ENCODE peak calls at places on chromosomes 6 and 20, in nine cellular contexts. A is cardiac muscle cell; C is GM04504; D is stimulated activated CD4-positive, alpha-beta T cell treated with anti-CD3 and anti-CD28 coated beads, Interleukin-1b, Interleukin-23, amount 100 ng/mL, for 24 hours; L is NCI-H1436; W is NT2/D1; E is uterus; J is Daoy; V is WERI-Rb-1. M is an unnamed sample.

GRCh38 chr6:5729813-5730212 is 276.9 kb downstream of the NRN1 start:
- DNase-seq in A (no peak), C (no peak), D (no peak), L (no peak), W (no peak), E (no peak), J (no peak), V (peak), M (no peak)

GRCh38 chr20:4569092-4569491 is 152.6 kb upstream of the PRND start:
- DNase-seq in A (no peak), C (no peak), D (no peak), L (no peak), W (no peak), E (no peak), J (no peak), V (no peak), M (no peak)

GRCh38 chr20:50958733-50959542 is at the start of gene MOCS3:
- DNase-seq in A (peak), C (peak), D (peak), L (peak), W (peak), E (peak), J (peak), V (peak), M (peak)

GRCh38 chr6:104855507-104855906 is 4.2 kb downstream of the HACE1 start:
- DNase-seq in A (no peak), C (peak), D (no peak), L (no peak), W (no peak), E (no peak), J (peak), V (no peak), M (peak)

GRCh38 chr6:92967352-92967751 is 452.0 kb downstream of the EPHA7 start:
- DNase-seq in A (no peak), C (no peak), D (no peak), L (no peak), W (no peak), E (no peak), J (no peak), V (no peak), M (no peak)

GRCh38 chr6:53492860-53493634 is 51.9 kb downstream of the GCLC start:
- DNase-seq in A (peak), C (no peak), D (peak), L (peak), W (no peak), E (no peak), J (peak), V (peak), M (peak)

GRCh38 chr6:79710127-79710526 is 79.0 kb downstream of the SH3BGRL2 start:
- DNase-seq in A (no peak), C (no peak), D (no peak), L (no peak), W (no peak), E (no peak), J (no peak), V (no peak), M (no peak)

GRCh38 chr6:148835920-148836441 is 89.2 kb downstream of the UST start:
- DNase-seq in A (no peak), C (peak), D (no peak), L (no peak), W (no peak), E (no peak), J (peak), V (no peak), M (peak)

GRCh38 chr20:37846573-37846972 is 56.4 kb upstream of the VSTM2L start:
- DNase-seq in A (no peak), C (no peak), D (no peak), L (peak), W (peak), E (no peak), J (no peak), V (no peak), M (no peak)

GRCh38 chr20:31851240-31851955 is 6.0 kb upstream of the FOXS1 start:
- DNase-seq in A (no peak), C (no peak), D (no peak), L (no peak), W (no peak), E (no peak), J (no peak), V (no peak), M (no peak)

GRCh38 chr6:150056916-150057315 is 12.0 kb downstream of the ULBP3 start:
- DNase-seq in A (no peak), C (no peak), D (no peak), L (no peak), W (no peak), E (no peak), J (no peak), V (no peak), M (no peak)

GRCh38 chr6:159079367-159079766 is 34.6 kb upstream of the TAGAP start:
- DNase-seq in A (no peak), C (no peak), D (no peak), L (no peak), W (no peak), E (no peak), J (no peak), V (no peak), M (no peak)

GRCh38 chr6:16118825-16119224 is 10.1 kb upstream of the MYLIP start:
- DNase-seq in A (no peak), C (no peak), D (no peak), L (no peak), W (no peak), E (no peak), J (no peak), V (no peak), M (no peak)

GRCh38 chr20:20824924-20825584 is 112.6 kb upstream of the RALGAPA2 start:
- DNase-seq in A (peak), C (no peak), D (peak), L (peak), W (peak), E (peak), J (peak), V (peak), M (peak)

GRCh38 chr6:87794922-87795885 is 93.2 kb upstream of the AKIRIN2 start:
- DNase-seq in A (no peak), C (no peak), D (no peak), L (no peak), W (no peak), E (no peak), J (no peak), V (no peak), M (no peak)

GRCh38 chr20:22536141-22536828 is 48.1 kb downstream of the FOXA2 start:
- DNase-seq in A (no peak), C (no peak), D (no peak), L (no peak), W (no peak), E (no peak), J (no peak), V (no peak), M (no peak)

GRCh38 chr20:3010985-3011723 is 32.3 kb upstream of the GNRH2 start:
- DNase-seq in A (no peak), C (peak), D (no peak), L (no peak), W (no peak), E (no peak), J (peak), V (no peak), M (peak)

GRCh38 chr20:60695223-60695622 is 556.8 kb upstream of the CDH4 start:
- DNase-seq in A (no peak), C (peak), D (no peak), L (no peak), W (no peak), E (no peak), J (peak), V (no peak), M (peak)

GRCh38 chr20:47272893-47273590 is 83.5 kb downstream of the ZMYND8 start:
- DNase-seq in A (peak), C (peak), D (peak), L (peak), W (peak), E (no peak), J (peak), V (peak), M (peak)

GRCh38 chr20:41249371-41249770 is 68.2 kb downstream of the ZHX3 start:
- DNase-seq in A (no peak), C (peak), D (no peak), L (no peak), W (no peak), E (peak), J (peak), V (no peak), M (peak)

GRCh38 chr6:159577564-159577963 is 115.5 kb downstream of the SOD2 start:
- DNase-seq in A (no peak), C (no peak), D (no peak), L (no peak), W (peak), E (no peak), J (peak), V (no peak), M (no peak)

GRCh38 chr6:124393536-124393935 is 568.7 kb upstream of the RNF217 start:
- DNase-seq in A (no peak), C (no peak), D (no peak), L (no peak), W (no peak), E (no peak), J (no peak), V (no peak), M (peak)

GRCh38 chr6:97282238-97282725 is 734 bp downstream of the MMS22L start:
- DNase-seq in A (peak), C (no peak), D (no peak), L (no peak), W (no peak), E (no peak), J (peak), V (no peak), M (peak)

GRCh38 chr6:11083956-11084355 is 9.7 kb upstream of the SMIM13 start:
- DNase-seq in A (no peak), C (no peak), D (no peak), L (no peak), W (no peak), E (no peak), J (no peak), V (peak), M (no peak)

GRCh38 chr6:161272600-161273355 is 1.1 kb downstream of the AGPAT4 start:
- DNase-seq in A (peak), C (peak), D (no peak), L (peak), W (no peak), E (no peak), J (peak), V (no peak), M (peak)

GRCh38 chr6:157629220-157629619 is 193.8 kb upstream of the SNX9 start:
- DNase-seq in A (peak), C (no peak), D (no peak), L (no peak), W (no peak), E (no peak), J (peak), V (no peak), M (no peak)

GRCh38 chr6:30264731-30265130 is 51.5 kb upstream of the TRIM26 start:
- DNase-seq in A (no peak), C (peak), D (no peak), L (no peak), W (no peak), E (no peak), J (no peak), V (no peak), M (peak)

GRCh38 chr6:63391203-63391970 is 71.6 kb upstream of the LGSN start:
- DNase-seq in A (no peak), C (no peak), D (no peak), L (no peak), W (no peak), E (no peak), J (no peak), V (no peak), M (no peak)

GRCh38 chr20:8534368-8534767 is 402.3 kb downstream of the PLCB1 start:
- DNase-seq in A (no peak), C (no peak), D (no peak), L (no peak), W (no peak), E (no peak), J (no peak), V (no peak), M (no peak)

GRCh38 chr20:19806806-19807691 is 49.0 kb downstream of the RIN2 start:
- DNase-seq in A (no peak), C (no peak), D (no peak), L (peak), W (no peak), E (no peak), J (peak), V (no peak), M (no peak)

GRCh38 chr6:159099311-159099710 is 54.5 kb upstream of the TAGAP start:
- DNase-seq in A (no peak), C (no peak), D (no peak), L (no peak), W (no peak), E (no peak), J (no peak), V (no peak), M (no peak)

GRCh38 chr6:38316099-38316868 is 323.4 kb downstream of the BTBD9 start:
- DNase-seq in A (no peak), C (no peak), D (no peak), L (no peak), W (no peak), E (no peak), J (no peak), V (no peak), M (no peak)

GRCh38 chr6:111657146-111657545 is 51.5 kb upstream of the TRAF3IP2 start:
- DNase-seq in A (no peak), C (peak), D (no peak), L (no peak), W (no peak), E (no peak), J (no peak), V (no peak), M (peak)

GRCh38 chr6:141562801-141563763 is 569.6 kb upstream of the GJE1 start:
- DNase-seq in A (peak), C (peak), D (peak), L (peak), W (peak), E (peak), J (peak), V (peak), M (peak)

GRCh38 chr6:109891924-109892323 is 86.2 kb upstream of the GPR6 start:
- DNase-seq in A (no peak), C (no peak), D (no peak), L (no peak), W (no peak), E (no peak), J (no peak), V (no peak), M (no peak)

GRCh38 chr6:16711551-16712249 is 49.6 kb downstream of the ATXN1 start:
- DNase-seq in A (no peak), C (no peak), D (no peak), L (peak), W (no peak), E (no peak), J (peak), V (no peak), M (no peak)

GRCh38 chr6:33885121-33886057 is 81.6 kb upstream of the MLN start:
- DNase-seq in A (no peak), C (peak), D (no peak), L (no peak), W (no peak), E (no peak), J (peak), V (no peak), M (peak)

GRCh38 chr6:111185954-111186353 is 98.7 kb downstream of the SLC16A10 start:
- DNase-seq in A (no peak), C (no peak), D (no peak), L (no peak), W (no peak), E (no peak), J (no peak), V (no peak), M (no peak)